ENCODE peak calls at places on chromosomes 12 and 14, in six cellular contexts. N is RPMI8226, I is choroid plexus epithelial cell, A is foreskin fibroblast, B is right cardiac atrium, M is fibroblast of mammary gland. Y is an unnamed sample.

GRCh38 chr14:21090940-21091663 is 7.4 kb downstream of the ZNF219 start:
- DNase-seq in N (no peak), M (no peak), A (no peak), I (no peak), B (no peak), Y (no peak)

GRCh38 chr14:59427653-59428578 is 37.3 kb downstream of the GPR135 start:
- DNase-seq in N (no peak), M (peak; percentile 93), I (peak; percentile 55), A (peak; percentile 81), B (peak; percentile 86), Y (peak; percentile 83)

GRCh38 chr12:56749853-56750252 is 2.3 kb downstream of the PRIM1 start:
- DNase-seq in I (no peak), B (no peak), A (no peak), N (no peak), M (no peak), Y (no peak)

GRCh38 chr12:124916370-124917134 is 2.1 kb upstream of the UBC start:
- DNase-seq in N (peak; percentile 72), A (peak; percentile 97), I (peak; percentile 94), M (peak; percentile 97), B (no peak), Y (peak; percentile 90)

GRCh38 chr12:121005346-121005815 is 10.9 kb downstream of the C12orf43 start:
- DNase-seq in B (no peak), N (peak; percentile 73), M (peak; percentile 53), I (peak; percentile 63), A (peak; percentile 67), Y (no peak)

GRCh38 chr14:21467620-21468019 is 9.1 kb downstream of the RAB2B start:
- DNase-seq in B (no peak), M (peak; percentile 91), N (no peak), A (peak; percentile 91), I (peak; percentile 76), Y (no peak)

GRCh38 chr12:120470150-120470817 is 736 bp upstream of the SRSF9 start:
- DNase-seq in M (peak; percentile 28), N (peak; percentile 24), A (peak; percentile 45), B (no peak), I (peak; percentile 44), Y (no peak)

GRCh38 chr12:26121841-26122680 is 2.8 kb downstream of the BHLHE41 start:
- DNase-seq in I (no peak), N (peak; percentile 42), M (peak; percentile 15), A (peak; percentile 64), B (peak; percentile 77), Y (no peak)

GRCh38 chr12:111447571-111448265 is 42.0 kb downstream of the SH2B3 start:
- DNase-seq in I (no peak), N (no peak), A (peak; percentile 11), M (no peak), B (no peak), Y (no peak)

GRCh38 chr14:57692671-57693070 is 173.2 kb downstream of the SLC35F4 start:
- DNase-seq in I (peak; percentile 81), M (peak; percentile 78), N (peak; percentile 20), B (no peak), A (peak; percentile 58), Y (no peak)

GRCh38 chr14:68574906-68575305 is 218.0 kb downstream of the ZFP36L1 start:
- DNase-seq in B (no peak), A (peak; percentile 68), I (peak; percentile 71), N (no peak), M (peak; percentile 61), Y (no peak)

GRCh38 chr14:90807060-90807459 is 9.2 kb downstream of the TTC7B start:
- DNase-seq in I (no peak), N (no peak), M (no peak), B (no peak), A (no peak), Y (no peak)

GRCh38 chr12:121925361-121925725 is 7.0 kb downstream of the CFAP251 start:
- DNase-seq in N (no peak), I (peak; percentile 73), M (peak; percentile 87), B (no peak), A (peak; percentile 93), Y (no peak)

GRCh38 chr12:46579474-46579873 is 206.9 kb upstream of the SLC38A2 start:
- DNase-seq in B (no peak), A (no peak), N (no peak), M (no peak), I (peak; percentile 8), Y (no peak)

GRCh38 chr14:68682166-68683103 is 110.4 kb downstream of the ZFP36L1 start:
- DNase-seq in B (no peak), N (no peak), M (peak; percentile 99), A (peak; percentile 97), I (peak; percentile 97), Y (peak; percentile 77)

GRCh38 chr14:89858084-89858483 is 96.4 kb downstream of the EFCAB11 start:
- DNase-seq in I (no peak), A (no peak), M (no peak), N (no peak), B (no peak), Y (no peak)

GRCh38 chr12:56487448-56488040 is 417 bp downstream of the GLS2 start:
- DNase-seq in N (peak; percentile 72), M (peak; percentile 9), I (peak; percentile 10), A (peak; percentile 39), B (peak; percentile 78), Y (no peak)

GRCh38 chr12:87866602-87867292 is 162.5 kb downstream of the C12orf50 start:
- DNase-seq in I (peak; percentile 68), A (peak; percentile 60), N (peak; percentile 11), M (peak; percentile 51), B (no peak), Y (no peak)

GRCh38 chr12:1473418-1473817 is 121.0 kb downstream of the FBXL14 start:
- DNase-seq in M (no peak), A (no peak), I (peak; percentile 17), N (no peak), B (no peak), Y (no peak)

GRCh38 chr12:11814362-11814761 is 164.9 kb downstream of the ETV6 start:
- DNase-seq in N (no peak), B (no peak), I (peak; percentile 76), M (peak; percentile 74), A (peak; percentile 88), Y (no peak)

GRCh38 chr14:99884834-99885648 is 91.8 kb downstream of the EML1 start:
- DNase-seq in A (peak; percentile 81), N (peak; percentile 59), I (peak; percentile 86), M (peak; percentile 76), B (no peak), Y (no peak)

GRCh38 chr12:2013527-2014223 is 9.4 kb upstream of the DCP1B start:
- DNase-seq in I (peak; percentile 34), A (peak; percentile 10), B (peak; percentile 80), M (no peak), N (no peak), Y (no peak)

GRCh38 chr12:104006929-104007328 is 41.3 kb downstream of the TDG start:
- DNase-seq in M (peak; percentile 78), I (peak; percentile 72), A (peak; percentile 72), N (no peak), B (no peak), Y (no peak)

GRCh38 chr14:95097385-95097784 is 59.9 kb downstream of the DICER1 start:
- DNase-seq in I (peak; percentile 42), A (no peak), M (no peak), N (no peak), B (no peak), Y (no peak)

GRCh38 chr14:96145116-96145864 is 59.3 kb upstream of the BDKRB2 start:
- DNase-seq in I (peak; percentile 87), B (no peak), M (peak; percentile 78), A (peak; percentile 83), N (no peak), Y (no peak)

GRCh38 chr12:53078425-53079225 is 565 bp downstream of the SPRYD3 start:
- DNase-seq in B (no peak), I (peak; percentile 47), M (peak; percentile 50), N (peak; percentile 90), A (peak; percentile 67), Y (no peak)

GRCh38 chr12:31474751-31475150 is 116.2 kb downstream of the DENND5B start:
- DNase-seq in N (no peak), I (no peak), M (no peak), A (no peak), B (no peak), Y (no peak)

GRCh38 chr12:42574879-42575278 is 14.7 kb downstream of the PRICKLE1 start:
- DNase-seq in A (peak; percentile 60), B (no peak), N (no peak), M (peak; percentile 42), I (no peak), Y (no peak)

GRCh38 chr14:91417134-91417982 is at the start of gene CCDC88C:
- DNase-seq in N (peak; percentile 85), B (peak; percentile 81), M (no peak), I (no peak), A (peak; percentile 33), Y (peak; percentile 85)

GRCh38 chr12:113222730-113223531 is 1.7 kb downstream of the TPCN1 start:
- DNase-seq in I (peak; percentile 94), A (peak; percentile 84), M (peak; percentile 94), N (peak; percentile 72), B (peak; percentile 80), Y (no peak)

GRCh38 chr12:53743277-53744129 is 8.3 kb downstream of the CISTR start:
- DNase-seq in A (peak; percentile 78), N (peak; percentile 69), I (peak; percentile 70), B (peak; percentile 72), M (peak; percentile 54), Y (no peak)

GRCh38 chr14:105148604-105149145 is 19.9 kb downstream of the JAG2 start:
- DNase-seq in N (no peak), B (peak; percentile 47), M (no peak), A (no peak), I (no peak), Y (peak; percentile 60)

GRCh38 chr12:80551897-80552296 is 107.9 kb downstream of the PTPRQ start:
- DNase-seq in M (peak; percentile 98), A (peak; percentile 96), B (no peak), I (peak; percentile 96), N (no peak), Y (no peak)

GRCh38 chr14:51972566-51972965 is 16.8 kb upstream of the RTRAF start:
- DNase-seq in N (no peak), I (no peak), B (no peak), A (no peak), M (no peak), Y (no peak)

GRCh38 chr14:76768671-76769500 is 7.6 kb downstream of the VASH1 start:
- DNase-seq in M (no peak), A (no peak), B (no peak), N (no peak), I (no peak), Y (peak; percentile 49)

Y was measured in posterior vena cava.